ENCODE peak calls at places on chromosomes 11 and 22, in nine cellular contexts. Q, H, R, S, M, V, F, D and W are unnamed samples.

GRCh38 chr11:15920856-15921629 is 435.3 kb downstream of the SOX6 start:
- DNase-seq in M (peak), Q (no peak), V (no peak), D (no peak), R (no peak), S (no peak), F (peak), H (no peak), W (no peak)

GRCh38 chr11:92886243-92886905 is 83.1 kb upstream of the MTNR1B start:
- DNase-seq in Q (peak), M (peak), F (no peak), H (peak), D (peak), S (peak), V (peak), R (peak), W (no peak)

GRCh38 chr11:129115652-129116585 is 76.2 kb downstream of the ARHGAP32 start:
- DNase-seq in V (peak), Q (no peak), M (peak), H (no peak), S (no peak), R (peak), F (no peak), D (no peak), W (no peak)

GRCh38 chr11:69499216-69499945 is 17.9 kb downstream of the LINC01488 start:
- DNase-seq in V (no peak), S (no peak), M (no peak), R (no peak), D (no peak), H (no peak), F (no peak), Q (no peak), W (no peak)

GRCh38 chr11:78542007-78542406 is 32.7 kb downstream of the NARS2 start:
- DNase-seq in S (no peak), H (no peak), M (no peak), V (no peak), Q (no peak), R (peak), D (no peak), F (no peak), W (no peak)

GRCh38 chr11:115504279-115505158 is at the start of gene CADM1:
- DNase-seq in H (no peak), Q (peak), D (peak), F (peak), V (peak), S (peak), M (peak), R (peak), W (peak)

GRCh38 chr11:107590460-107591097 is 368 bp upstream of the ELMOD1 start:
- DNase-seq in V (peak), R (no peak), M (no peak), S (no peak), D (no peak), H (no peak), F (no peak), Q (no peak), W (no peak)

GRCh38 chr11:36363361-36364272 is 67.5 kb downstream of the PRR5L start:
- DNase-seq in V (no peak), M (no peak), D (no peak), S (no peak), Q (no peak), R (peak), H (peak), F (no peak), W (no peak)

GRCh38 chr11:61890536-61891330 is 612 bp downstream of the FADS3 start:
- DNase-seq in H (no peak), R (peak), M (peak), F (peak), Q (no peak), D (no peak), V (peak), S (peak), W (peak)

GRCh38 chr22:25823276-25823675 is 81.3 kb downstream of the MYO18B start:
- DNase-seq in V (no peak), R (no peak), F (no peak), D (no peak), Q (no peak), S (no peak), H (no peak), M (no peak), W (no peak)

GRCh38 chr11:80477178-80477577 is 1036.3 kb upstream of the TENM4 start:
- DNase-seq in D (no peak), V (no peak), Q (no peak), F (no peak), M (no peak), R (no peak), H (no peak), S (no peak), W (no peak)

GRCh38 chr11:746289-747175 is 732 bp upstream of the TALDO1 start:
- DNase-seq in H (peak), Q (no peak), F (peak), V (no peak), R (no peak), S (no peak), D (peak), M (peak), W (no peak)

GRCh38 chr22:20080776-20081654 is 974 bp downstream of the DGCR8 start:
- DNase-seq in D (peak), V (peak), M (peak), R (peak), Q (no peak), F (peak), H (no peak), S (peak), W (no peak)

GRCh38 chr11:110896358-110896757 is 184.1 kb upstream of the ARHGAP20 start:
- DNase-seq in D (no peak), S (no peak), F (no peak), V (peak), M (peak), H (no peak), R (no peak), Q (no peak), W (no peak)

GRCh38 chr22:45314054-45314721 is 4.5 kb downstream of the FAM118A start:
- DNase-seq in S (no peak), Q (no peak), R (no peak), M (no peak), V (no peak), F (peak), D (no peak), H (no peak), W (no peak)

GRCh38 chr11:80163011-80163410 is 722.2 kb upstream of the TENM4 start:
- DNase-seq in D (no peak), H (no peak), Q (no peak), R (no peak), S (no peak), F (no peak), M (peak), V (peak), W (no peak)

GRCh38 chr11:72353861-72354260 is 80.5 kb downstream of the CLPB start:
- DNase-seq in Q (peak), H (no peak), F (no peak), M (peak), R (no peak), V (no peak), S (no peak), D (no peak), W (no peak)

GRCh38 chr11:35714882-35715612 is 52.5 kb downstream of the TRIM44 start:
- DNase-seq in D (peak), M (peak), Q (no peak), S (no peak), V (peak), F (no peak), R (no peak), H (no peak), W (no peak)

GRCh38 chr11:108983621-108984020 is 318.8 kb downstream of the DDX10 start:
- DNase-seq in Q (no peak), F (no peak), R (no peak), V (peak), S (no peak), D (no peak), M (no peak), H (no peak), W (no peak)

GRCh38 chr11:8267831-8268529 is 4.3 kb upstream of the LMO1 start:
- DNase-seq in F (no peak), Q (no peak), H (no peak), R (no peak), M (peak), V (peak), D (no peak), S (no peak), W (no peak)

GRCh38 chr11:72609045-72609444 is 65.2 kb downstream of the PDE2A start:
- DNase-seq in F (no peak), H (no peak), Q (no peak), S (no peak), V (peak), D (no peak), R (peak), M (peak), W (no peak)

GRCh38 chr11:312092-312816 is 1.6 kb upstream of the IFITM1 start:
- DNase-seq in V (no peak), D (peak), S (no peak), H (no peak), R (no peak), M (no peak), Q (no peak), F (peak), W (peak)

GRCh38 chr22:17243524-17243923 is 24.3 kb upstream of the ADA2 start:
- DNase-seq in M (no peak), R (no peak), H (no peak), S (peak), V (peak), Q (no peak), F (peak), D (peak), W (peak)

GRCh38 chr22:22877523-22878210 is 9.9 kb upstream of the IGLL5 start:
- DNase-seq in V (peak), H (no peak), D (peak), F (peak), R (peak), Q (peak), M (peak), S (peak), W (peak)

GRCh38 chr11:35116762-35117588 is 22.0 kb upstream of the CD44 start:
- DNase-seq in D (no peak), V (peak), H (no peak), R (no peak), S (no peak), Q (no peak), F (peak), M (peak), W (no peak)

GRCh38 chr11:73968356-73968966 is 14.2 kb downstream of the UCP2 start:
- DNase-seq in M (no peak), S (no peak), R (no peak), D (no peak), Q (no peak), H (no peak), V (no peak), F (no peak), W (no peak)

GRCh38 chr11:27241316-27242122 is 121.5 kb downstream of the CCDC34 start:
- DNase-seq in S (no peak), H (no peak), D (no peak), Q (no peak), R (no peak), M (peak), V (peak), F (no peak), W (no peak)

GRCh38 chr11:47847537-47847891 is 636 bp downstream of the NUP160 start:
- DNase-seq in V (no peak), F (no peak), Q (no peak), R (no peak), D (no peak), H (no peak), M (no peak), S (no peak), W (no peak)

GRCh38 chr11:62353841-62354240 is 16.6 kb downstream of the ASRGL1 start:
- DNase-seq in R (no peak), V (no peak), D (no peak), Q (no peak), S (no peak), F (no peak), M (no peak), H (no peak), W (no peak)